ENCODE peak calls at places on chromosomes 3 and 15, in five cellular contexts. K is thyroid gland; V is CD4-positive, alpha-beta memory T cell; T is fibroblast of lung; P is astrocyte. J is an unnamed sample.

GRCh38 chr3:123571264-123571972 is 13.4 kb downstream of the HACD2 start:
- DNase-seq in K (no peak), V (no peak), T (no peak), P (no peak), J (no peak)

GRCh38 chr3:194489736-194490612 is 3.2 kb upstream of the ATP13A3 start:
- DNase-seq in K (no peak), V (no peak), T (peak), P (peak), J (no peak)

GRCh38 chr3:65669163-65669875 is 369.4 kb downstream of the MAGI1 start:
- DNase-seq in K (peak), V (no peak), T (peak), P (peak), J (no peak)

GRCh38 chr3:95442766-95443165 is 1371.6 kb upstream of the EPHA6 start:
- DNase-seq in K (no peak), V (no peak), T (no peak), P (no peak), J (no peak)

GRCh38 chr15:31387483-31388118 is 61.0 kb downstream of the KLF13 start:
- DNase-seq in K (peak), V (peak), T (no peak), P (peak), J (no peak)

GRCh38 chr3:8657804-8658311 is 13.3 kb upstream of the SSUH2 start:
- DNase-seq in K (peak), V (no peak), T (no peak), P (peak), J (no peak)

GRCh38 chr15:66285462-66286280 is 7.7 kb upstream of the DIS3L start:
- DNase-seq in K (peak), V (no peak), T (no peak), P (no peak), J (no peak)

GRCh38 chr15:69357773-69358765 is 56.1 kb upstream of the KIF23 start:
- DNase-seq in K (peak), V (no peak), T (peak), P (peak), J (no peak)

GRCh38 chr3:153315781-153316180 is 153.8 kb downstream of the RAP2B start:
- DNase-seq in K (no peak), V (no peak), T (peak), P (peak), J (no peak)

GRCh38 chr3:72299321-72299802 is 514.4 kb upstream of the PROK2 start:
- DNase-seq in K (no peak), V (no peak), T (no peak), P (peak), J (no peak)

GRCh38 chr3:163838769-163839168 is 1239.5 kb downstream of the SI start:
- DNase-seq in K (no peak), V (no peak), T (no peak), P (no peak), J (no peak)

GRCh38 chr3:115251509-115251908 is 104.4 kb upstream of the ZBTB20 start:
- DNase-seq in K (no peak), V (no peak), T (no peak), P (peak), J (no peak)

GRCh38 chr3:151838574-151839312 is 24.8 kb downstream of the AADAC start:
- DNase-seq in K (peak), V (peak), T (peak), P (peak), J (peak)

GRCh38 chr15:57562220-57562769 is 29.4 kb upstream of the MYZAP start:
- DNase-seq in K (no peak), V (no peak), T (no peak), P (no peak), J (no peak)

GRCh38 chr3:173902866-173903265 is 505.3 kb downstream of the NLGN1 start:
- DNase-seq in K (no peak), V (no peak), T (no peak), P (no peak), J (no peak)
- H3K27ac ChIP-seq in K (no peak), V (no peak), T (no peak), P (no peak), J (no peak)

GRCh38 chr3:180630360-180630759 is 28.4 kb downstream of the TTC14 start:
- DNase-seq in K (no peak), V (no peak), T (no peak), P (no peak), J (no peak)
- H3K27ac ChIP-seq in K (no peak), V (no peak), T (no peak), P (no peak), J (no peak)

DNA sequence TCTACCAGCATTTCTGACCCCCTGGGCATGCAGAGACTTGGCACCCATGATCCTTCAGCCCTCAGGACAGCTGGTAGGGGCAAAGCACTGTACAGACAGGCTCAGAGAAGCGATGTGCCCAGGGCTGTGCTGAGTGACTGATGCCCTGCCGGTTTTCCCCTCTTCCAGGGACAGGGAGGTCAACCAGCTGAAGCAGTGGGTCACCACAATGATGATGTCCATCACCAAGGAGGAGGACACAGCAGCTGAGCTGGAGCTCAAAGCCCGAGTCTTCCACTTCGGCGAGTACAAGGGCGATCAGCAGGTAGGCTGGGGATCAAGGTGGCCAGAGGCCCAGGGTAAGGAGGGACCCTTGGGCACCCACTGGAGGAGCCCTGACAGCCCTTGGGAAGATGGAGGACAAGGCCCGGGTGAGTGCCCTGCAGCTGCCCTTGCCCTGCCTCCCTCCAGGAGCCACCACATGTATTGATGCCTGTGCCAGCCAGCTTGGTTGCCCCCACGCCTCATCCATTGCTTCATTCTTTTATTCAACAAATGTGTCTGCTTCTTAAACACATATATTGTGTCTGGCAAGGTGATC is 38.3 kb downstream of the CFAP100 start:
- DNase-seq in K (no peak), V (no peak), T (no peak), P (no peak), J (no peak)
- H3K27ac ChIP-seq in K (no peak), V (no peak), T (no peak), P (no peak), J (no peak)

GRCh38 chr3:98151241-98151640 is 4.0 kb downstream of the OR5H14 start:
- DNase-seq in K (no peak), V (no peak), T (no peak), P (peak), J (no peak)
- H3K27ac ChIP-seq in K (no peak), V (no peak), T (no peak), P (no peak), J (no peak)

GRCh38 chr3:11605398-11605797 is 38.3 kb downstream of the VGLL4 start:
- DNase-seq in K (no peak), V (no peak), T (no peak), P (no peak), J (no peak)
- H3K27ac ChIP-seq in K (no peak), V (no peak), T (peak), P (peak), J (no peak)

DNA sequence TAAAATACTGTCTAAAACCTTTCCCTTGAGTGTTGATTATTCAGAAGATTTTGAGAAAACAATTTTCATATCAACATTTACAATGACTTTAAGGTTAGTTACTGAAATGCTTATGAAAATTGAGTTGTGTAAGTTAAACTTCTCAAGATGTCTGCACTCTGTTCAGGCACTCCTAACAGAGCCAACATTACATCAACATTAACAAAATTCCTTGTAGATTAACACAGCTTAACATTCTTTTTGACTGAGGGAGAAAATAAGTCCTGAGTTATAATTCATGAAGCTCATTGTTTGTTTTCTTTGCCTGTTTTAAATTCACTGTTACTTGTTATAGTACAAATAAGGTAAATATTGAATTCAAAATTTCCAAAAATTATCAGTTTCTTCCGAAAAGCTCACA is 9.0 kb downstream of the ACKR4 start:
- DNase-seq in K (no peak), V (no peak), T (peak), P (peak), J (no peak)
- H3K27ac ChIP-seq in K (no peak), V (no peak), T (peak), P (peak), J (peak)